ENCODE peak calls at places on chromosomes 5 and 9, in eight cellular contexts. M is body of pancreas; V is CD8-positive, alpha-beta T cell; Y is BE2C; O is gastrocnemius medialis; S is naive thymus-derived CD4-positive, alpha-beta T cell; X is CD8-positive, alpha-beta memory T cell; Q is neuronal stem cell. R is an unnamed sample. For H3K9me3, the result is how much of the 10 kb centered on the place peaks cover.

GRCh38 chr5:174347183-174347582 is 301.7 kb downstream of the NSG2 start:
- DNase-seq in X (no peak), V (no peak), S (no peak), O (no peak), Q (no peak), Y (no peak), M (no peak), R (no peak)

GRCh38 chr9:128636024-128636390 is 20.6 kb downstream of the DYNC2I2 start:
- DNase-seq in X (no peak), V (no peak), S (no peak), Q (no peak), Y (peak), O (peak), M (peak), R (peak)

GRCh38 chr5:31824886-31825774 is 186.2 kb downstream of the PDZD2 start:
- DNase-seq in S (peak), Q (peak), V (no peak), O (no peak), Y (peak), X (no peak), M (peak), R (peak)

GRCh38 chr9:93244510-93245436 is 60.8 kb downstream of the WNK2 start:
- DNase-seq in S (no peak), Y (no peak), Q (no peak), X (no peak), M (peak), O (no peak), V (no peak), R (no peak)

GRCh38 chr5:54296386-54296785 is 14.0 kb downstream of the ARL15 start:
- DNase-seq in O (no peak), V (no peak), Y (no peak), M (peak), Q (no peak), S (no peak), X (no peak), R (no peak)

GRCh38 chr5:35316611-35317307 is 86.5 kb upstream of the PRLR start:
- DNase-seq in M (no peak), Q (no peak), Y (no peak), X (no peak), S (no peak), O (no peak), V (no peak), R (no peak)

GRCh38 chr5:115490601-115491000 is 54.0 kb downstream of the FEM1C start:
- DNase-seq in S (no peak), Y (no peak), X (no peak), Q (no peak), V (no peak), M (no peak), O (no peak), R (no peak)

GRCh38 chr9:85377751-85378289 is 363.9 kb downstream of the AGTPBP1 start:
- DNase-seq in S (no peak), Q (no peak), M (no peak), O (no peak), Y (peak), X (no peak), V (no peak), R (no peak)

GRCh38 chr9:19378647-19379046 is 1.4 kb downstream of the RPS6 start:
- DNase-seq in S (no peak), M (no peak), X (no peak), Y (peak), V (no peak), O (no peak), Q (no peak), R (no peak)

GRCh38 chr9:21082671-21083070 is 4.9 kb upstream of the IFNB1 start:
- DNase-seq in V (no peak), Q (no peak), M (no peak), X (no peak), S (no peak), O (no peak), Y (no peak), R (no peak)
- H3K9me3 ChIP-seq in V (under half), Q (under half), M (under half), X (under half), S (under half), O (under half), Y (under half), R (under half)

GRCh38 chr9:117903453-117903852 is 199.2 kb downstream of the TLR4 start:
- DNase-seq in Q (no peak), O (no peak), X (no peak), S (no peak), V (no peak), Y (no peak), M (no peak), R (no peak)
- H3K9me3 ChIP-seq in Q (under half), O (under half), X (under half), S (under half), V (under half), Y (under half), M (under half), R (under half)

GRCh38 chr5:179006564-179006963 is 11.4 kb upstream of the GRM6 start:
- DNase-seq in S (no peak), Q (no peak), X (no peak), M (no peak), Y (no peak), O (no peak), V (no peak), R (no peak)

DNA sequence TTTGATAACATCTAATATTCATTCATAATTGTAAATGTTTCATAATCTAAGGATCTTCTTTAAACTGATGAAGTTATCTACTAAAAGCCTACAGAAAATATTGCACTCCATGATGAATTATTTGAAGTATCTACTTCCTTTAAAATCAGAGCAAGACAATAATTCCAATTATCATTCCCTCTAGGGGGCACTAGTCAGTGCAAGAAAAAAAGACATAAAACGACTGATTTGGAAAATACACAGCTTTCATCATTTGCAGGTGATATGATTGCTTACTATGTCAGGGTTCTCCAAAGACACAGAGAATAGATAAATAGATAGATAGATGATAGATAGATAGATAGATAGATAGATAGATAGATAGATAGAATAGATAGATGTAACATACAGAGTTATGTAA is 13.5 kb upstream of the GRM6 start:
- DNase-seq in M (no peak), Y (no peak), V (no peak), Q (no peak), O (no peak), X (no peak), S (no peak), R (no peak)
- H3K9me3 ChIP-seq in M (under half), Y (under half), V (under half), Q (under half), O (under half), X (under half), S (under half), R (under half)

GRCh38 chr5:179215576-179215975 is 129.7 kb downstream of the ADAMTS2 start:
- DNase-seq in O (no peak), X (no peak), V (no peak), S (no peak), Y (no peak), M (no peak), Q (no peak), R (no peak)
- H3K9me3 ChIP-seq in O (under half), X (under half), V (under half), S (under half), Y (under half), M (under half), Q (under half), R (under half)

GRCh38 chr9:95425910-95426551 is 90.7 kb downstream of the PTCH1 start:
- DNase-seq in V (no peak), Y (no peak), S (no peak), M (peak), X (no peak), Q (no peak), O (no peak), R (peak)
- H3K9me3 ChIP-seq in V (under half), Y (under half), S (under half), M (under half), X (under half), Q (under half), O (under half), R (under half)

R was measured in neural progenitor cell.